ENCODE peak calls at places on chromosomes 16 and 17, in seven cellular contexts. C, R, N, Y, F, K and V are unnamed samples.

GRCh38 chr17:73386561-73386960 is 74.8 kb upstream of the CDC42EP4 start:
- DNase-seq in C (no peak), R (no peak), N (no peak), Y (no peak), F (no peak), K (no peak), V (no peak)

GRCh38 chr17:7849185-7850117 is 5.4 kb upstream of the TMEM88 start:
- DNase-seq in C (no peak), R (no peak), N (no peak), Y (no peak), F (no peak), K (no peak), V (no peak)

GRCh38 chr17:36474571-36474970 is 11.9 kb upstream of the ZNHIT3 start:
- DNase-seq in C (no peak), R (no peak), N (no peak), Y (no peak), F (no peak), K (no peak), V (no peak)

GRCh38 chr17:73188011-73188410 is 4.8 kb upstream of the COG1 start:
- DNase-seq in C (no peak), R (no peak), N (no peak), Y (no peak), F (no peak), K (no peak), V (no peak)

GRCh38 chr16:15041260-15042011 is 14.4 kb downstream of the NTAN1 start:
- DNase-seq in C (no peak), R (peak; percentile 78), N (no peak), Y (no peak), F (peak; percentile 47), K (no peak), V (peak; percentile 93)

GRCh38 chr16:26856271-26856670 is 210.5 kb upstream of the C16orf82 start:
- DNase-seq in C (no peak), R (no peak), N (no peak), Y (no peak), F (no peak), K (no peak), V (no peak)

GRCh38 chr17:82489117-82489516 is 30.4 kb upstream of the FOXK2 start:
- DNase-seq in C (no peak), R (no peak), N (no peak), Y (no peak), F (no peak), K (no peak), V (peak; percentile 93)

GRCh38 chr16:57998484-57998883 is 2.0 kb downstream of the ZNF319 start:
- DNase-seq in C (no peak), R (peak; percentile 49), N (peak; percentile 34), Y (peak; percentile 28), F (no peak), K (no peak), V (no peak)

GRCh38 chr16:8686031-8686621 is 11.7 kb downstream of the ABAT start:
- DNase-seq in C (peak; percentile 63), R (peak; percentile 21), N (no peak), Y (no peak), F (no peak), K (no peak), V (no peak)

GRCh38 chr17:73011016-73011486 is 81.4 kb downstream of the SLC39A11 start:
- DNase-seq in C (no peak), R (no peak), N (no peak), Y (no peak), F (peak; percentile 67), K (no peak), V (no peak)

GRCh38 chr17:51439395-51440229 is 179.3 kb downstream of the UTP18 start:
- DNase-seq in C (no peak), R (no peak), N (no peak), Y (no peak), F (no peak), K (no peak), V (no peak)

GRCh38 chr17:72273301-72274056 is 152.7 kb downstream of the SOX9 start:
- DNase-seq in C (no peak), R (no peak), N (no peak), Y (peak; percentile 13), F (no peak), K (no peak), V (no peak)

GRCh38 chr16:85137323-85138072 is 25.2 kb upstream of the CIBAR2 start:
- DNase-seq in C (peak; percentile 76), R (peak; percentile 82), N (peak; percentile 42), Y (peak; percentile 97), F (peak; percentile 76), K (no peak), V (peak; percentile 97)

GRCh38 chr17:33234930-33235685 is 58.0 kb downstream of the ASIC2 start:
- DNase-seq in C (no peak), R (peak; percentile 38), N (peak; percentile 66), Y (peak; percentile 83), F (no peak), K (no peak), V (peak; percentile 92)

GRCh38 chr16:12706628-12707027 is 97.1 kb downstream of the CPPED1 start:
- DNase-seq in C (no peak), R (no peak), N (no peak), Y (no peak), F (no peak), K (no peak), V (no peak)

GRCh38 chr16:14455577-14455976 is 174.5 kb downstream of the PARN start:
- DNase-seq in C (peak; percentile 53), R (no peak), N (peak; percentile 40), Y (peak; percentile 33), F (peak; percentile 18), K (no peak), V (no peak)

GRCh38 chr17:34652001-34652400 is 72.6 kb downstream of the TMEM132E start:
- DNase-seq in C (no peak), R (no peak), N (no peak), Y (no peak), F (no peak), K (no peak), V (no peak)

GRCh38 chr16:85718682-85719081 is 29.9 kb upstream of the GINS2 start:
- DNase-seq in C (peak; percentile 41), R (peak; percentile 40), N (peak; percentile 47), Y (peak; percentile 25), F (peak; percentile 68), K (no peak), V (no peak)

GRCh38 chr16:19808061-19808621 is 76.5 kb downstream of the GPRC5B start:
- DNase-seq in C (peak; percentile 79), R (no peak), N (peak; percentile 84), Y (no peak), F (no peak), K (peak; percentile 49), V (no peak)

GRCh38 chr17:78034429-78035091 is 76.1 kb downstream of the TNRC6C start:
- DNase-seq in C (no peak), R (no peak), N (peak; percentile 50), Y (peak; percentile 40), F (no peak), K (no peak), V (no peak)

GRCh38 chr17:35732806-35733136 is 1.3 kb downstream of the RASL10B start:
- DNase-seq in C (no peak), R (no peak), N (no peak), Y (no peak), F (no peak), K (no peak), V (no peak)

GRCh38 chr17:40560592-40561293 is 4.5 kb downstream of the CCR7 start:
- DNase-seq in C (no peak), R (peak; percentile 22), N (no peak), Y (peak; percentile 78), F (peak; percentile 52), K (peak; percentile 96), V (peak; percentile 70)

GRCh38 chr17:4604111-4604644 is 19.8 kb downstream of the SMTNL2 start:
- DNase-seq in C (peak; percentile 83), R (no peak), N (no peak), Y (peak; percentile 43), F (no peak), K (no peak), V (peak; percentile 53)

GRCh38 chr16:73746554-73746953 is 550.1 kb upstream of the PSMD7 start:
- DNase-seq in C (no peak), R (no peak), N (no peak), Y (no peak), F (no peak), K (no peak), V (no peak)
- H3K4me1 ChIP-seq in C (no peaks in the 10 kb centered on the region), R (no peaks in the 10 kb centered on the region), N (no peaks in the 10 kb centered on the region), Y (no peaks in the 10 kb centered on the region), F (no peaks in the 10 kb centered on the region), K (no peaks in the 10 kb centered on the region), V (peaks cover 1% of the 10 kb centered on the region)

GRCh38 chr16:11355862-11356261 is 10.6 kb downstream of the RMI2 start:
- DNase-seq in C (no peak), R (no peak), N (no peak), Y (no peak), F (no peak), K (no peak), V (no peak)

GRCh38 chr16:11354407-11354732 is 9.1 kb downstream of the RMI2 start:
- DNase-seq in C (no peak), R (no peak), N (no peak), Y (no peak), F (no peak), K (no peak), V (no peak)

GRCh38 chr16:11354733-11355574 is 9.7 kb downstream of the RMI2 start:
- DNase-seq in C (no peak), R (no peak), N (no peak), Y (peak; percentile 73), F (no peak), K (peak; percentile 79), V (no peak)

GRCh38 chr16:11358531-11358930 is 13.3 kb downstream of the RMI2 start:
- DNase-seq in C (no peak), R (no peak), N (no peak), Y (no peak), F (no peak), K (no peak), V (no peak)

GRCh38 chr16:11356573-11357331 is 11.5 kb downstream of the RMI2 start:
- DNase-seq in C (peak; percentile 77), R (peak; percentile 78), N (peak; percentile 58), Y (peak; percentile 74), F (peak; percentile 76), K (no peak), V (peak; percentile 81)
- H3K4me1 ChIP-seq in C (peaks cover 4% of the 10 kb centered on the region), R (peaks cover 4% of the 10 kb centered on the region), N (peaks cover 18% of the 10 kb centered on the region), Y (peaks cover 36% of the 10 kb centered on the region), F (peaks cover 39% of the 10 kb centered on the region), K (peaks cover 44% of the 10 kb centered on the region), V (no peaks in the 10 kb centered on the region)

DNA sequence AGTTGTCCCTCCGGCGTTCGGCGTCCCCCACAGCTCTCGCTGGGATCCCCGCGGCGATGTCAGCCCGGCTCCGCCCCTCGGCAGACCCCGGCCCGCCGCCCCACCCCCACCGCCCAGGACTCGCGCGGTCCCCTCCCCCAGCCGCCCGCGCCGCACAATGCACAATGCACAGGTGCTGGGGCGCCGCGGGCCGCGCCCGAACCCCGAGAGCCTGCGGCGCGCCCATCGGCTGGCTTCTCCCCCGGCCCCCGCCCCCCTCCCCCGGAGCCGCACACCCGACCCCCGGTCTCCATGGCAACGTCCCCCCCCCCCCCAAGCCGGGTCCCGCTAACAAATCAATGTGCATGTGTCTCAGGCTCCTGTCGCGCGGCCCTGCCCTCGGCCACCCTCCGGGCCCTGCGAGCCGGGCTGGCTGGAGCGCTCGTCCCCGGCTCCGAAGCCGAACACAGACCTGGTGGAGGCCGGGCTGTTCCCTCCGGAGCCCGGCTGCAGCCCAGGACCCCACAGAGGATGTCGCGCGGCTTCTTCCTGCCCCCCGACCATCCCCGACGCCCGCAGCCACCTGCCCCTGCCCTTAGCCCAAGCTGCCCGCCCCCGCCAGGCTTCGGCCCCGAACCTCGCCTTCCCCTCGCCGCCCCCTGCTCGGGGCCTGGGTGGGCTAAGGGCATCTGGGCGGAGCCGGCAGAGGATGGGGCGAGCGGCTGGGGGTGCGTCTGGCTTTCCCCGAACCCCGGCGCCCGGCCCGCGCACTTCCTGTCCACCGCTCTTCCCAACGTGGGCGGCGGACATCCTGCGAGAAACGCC is 817 bp upstream of the CBX8 start:
- DNase-seq in C (no peak), R (no peak), N (peak; percentile 56), Y (no peak), F (peak; percentile 87), K (no peak), V (no peak)
- H3K4me1 ChIP-seq in C (peaks cover 19% of the 10 kb centered on the region), R (peaks cover 19% of the 10 kb centered on the region), N (peaks cover 28% of the 10 kb centered on the region), Y (peaks cover 51% of the 10 kb centered on the region), F (peaks cover 25% of the 10 kb centered on the region), K (peaks cover 29% of the 10 kb centered on the region), V (no peaks in the 10 kb centered on the region)

GRCh38 chr17:29079887-29080286 is 36.9 kb downstream of the PIPOX start:
- DNase-seq in C (no peak), R (no peak), N (no peak), Y (no peak), F (no peak), K (no peak), V (no peak)
- H3K4me1 ChIP-seq in C (no peaks in the 10 kb centered on the region), R (no peaks in the 10 kb centered on the region), N (no peaks in the 10 kb centered on the region), Y (peaks cover 24% of the 10 kb centered on the region), F (no peaks in the 10 kb centered on the region), K (no peaks in the 10 kb centered on the region), V (no peaks in the 10 kb centered on the region)